ENCODE peak calls at places on chromosomes 4 and X, in five cellular contexts. E, O, F, P and N are unnamed samples.
A peak's percentile ranks its signal among the peaks of the same experiment; 100 is the strongest.

GRCh38 chr4:55012363-55013255 is 112.8 kb downstream of the KDR start:
- DNase-seq in P (no peak), E (no peak), F (no peak), O (no peak), N (no peak)

GRCh38 chrX:31201503-31201902 is 129.7 kb upstream of the FTHL17 start:
- DNase-seq in O (no peak), E (no peak), F (no peak), P (no peak), N (no peak)

GRCh38 chr4:4269856-4270255 is 20.1 kb downstream of the LYAR start:
- DNase-seq in O (no peak), F (peak; percentile 55), P (no peak), E (peak; percentile 39), N (no peak)

GRCh38 chr4:119797238-119797894 is 168.8 kb upstream of the PDE5A start:
- DNase-seq in E (no peak), P (no peak), F (no peak), O (no peak), N (no peak)

GRCh38 chr4:166301266-166301665 is 428.2 kb downstream of the TLL1 start:
- DNase-seq in P (no peak), E (no peak), O (no peak), F (peak; percentile 17), N (no peak)

GRCh38 chr4:77576351-77576750 is 29.3 kb upstream of the CXCL13 start:
- DNase-seq in O (no peak), E (no peak), F (no peak), P (no peak), N (no peak)

GRCh38 chrX:109252789-109253188 is 229.1 kb downstream of the GUCY2F start:
- DNase-seq in P (no peak), O (no peak), E (no peak), F (no peak), N (no peak)

GRCh38 chrX:71606536-71607216 is 11.6 kb downstream of the CXCR3 start:
- DNase-seq in F (no peak), P (no peak), O (no peak), E (no peak), N (no peak)

GRCh38 chrX:2272337-2272736 is 228.4 kb downstream of the DHRSX start:
- DNase-seq in O (no peak), P (peak; percentile 61), E (no peak), F (no peak), N (no peak)

GRCh38 chrX:14832151-14832550 is 40.7 kb downstream of the FANCB start:
- DNase-seq in E (peak; percentile 36), F (no peak), P (no peak), O (no peak), N (no peak)

GRCh38 chr4:8355864-8356565 is 84.5 kb downstream of the ACOX3 start:
- DNase-seq in E (peak; percentile 2), P (peak; percentile 15), F (peak; percentile 47), O (no peak), N (no peak)
- H3K9ac ChIP-seq in E (no peak overlapping the region), P (no peak overlapping the region), F (no peak overlapping the region), O (no peak overlapping the region), N (no peak overlapping the region)

GRCh38 chrX:18899796-18900380 is 84.0 kb downstream of the PHKA2 start:
- DNase-seq in P (peak; percentile 68), F (no peak), O (no peak), E (peak; percentile 25), N (no peak)
- H3K36me3 ChIP-seq in P (no peaks in the 10 kb centered on the region), F (no peaks in the 10 kb centered on the region), O (no peaks in the 10 kb centered on the region), E (peaks cover 43% of the 10 kb centered on the region), N (peaks cover 3% of the 10 kb centered on the region)

DNA sequence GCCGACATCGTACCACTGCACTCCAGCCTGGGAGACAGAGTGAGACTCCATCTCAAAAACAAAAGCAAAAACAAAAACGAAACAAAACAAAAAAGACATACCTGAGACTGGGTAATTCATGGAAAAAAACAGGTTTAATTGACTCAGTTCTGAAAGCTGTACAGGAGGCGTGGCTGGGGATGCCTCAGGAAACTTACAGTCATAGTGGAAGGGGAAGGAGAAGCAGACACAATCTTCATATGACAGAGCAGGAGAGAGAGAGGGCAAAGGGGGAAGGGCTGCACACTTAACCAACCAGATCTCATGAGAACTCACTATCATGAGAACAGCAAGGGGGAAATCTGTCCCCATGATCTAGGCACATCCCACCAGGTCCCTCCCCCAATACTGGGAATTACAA is 229.6 kb downstream of the STK32B start:
- DNase-seq in F (no peak), P (no peak), E (no peak), O (peak; percentile 4), N (no peak)
- H3K4me3 ChIP-seq in F (no peak overlapping the region), P (no peak overlapping the region), E (no peak overlapping the region), O (no peak overlapping the region), N (no peak overlapping the region)

GRCh38 chr4:38855466-38855865 is 1.2 kb downstream of the TLR6 start:
- DNase-seq in O (no peak), P (no peak), F (no peak), E (no peak), N (peak; percentile 83)
- H3K9ac ChIP-seq in O (peak overlapping the region; percentile 87), P (no peak overlapping the region), F (no peak overlapping the region), E (peak overlapping the region; percentile 84), N (peak overlapping the region; percentile 80)

DNA sequence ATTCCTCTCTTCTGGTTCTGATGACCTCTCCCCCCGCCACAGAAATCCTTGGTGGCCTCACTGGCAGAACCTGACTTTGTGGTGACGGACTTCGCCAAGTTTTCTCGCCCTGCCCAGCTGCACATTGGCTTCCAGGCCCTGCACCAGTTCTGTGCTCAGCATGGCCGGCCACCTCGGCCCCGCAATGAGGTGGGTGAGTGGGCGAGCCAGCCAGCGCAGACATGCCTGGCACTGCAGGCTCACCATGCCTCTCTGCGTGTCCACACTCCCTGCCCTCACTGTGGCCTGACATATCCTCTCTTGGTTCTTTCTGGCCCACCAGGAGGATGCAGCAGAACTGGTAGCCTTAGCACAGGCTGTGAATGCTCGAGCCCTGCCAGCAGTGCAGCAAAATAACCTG is 8.7 kb downstream of the UBA1 start:
- DNase-seq in F (no peak), E (no peak), O (no peak), P (no peak), N (no peak)
- H3K36me3 ChIP-seq in F (peaks cover 55% of the 10 kb centered on the region), E (peaks cover 76% of the 10 kb centered on the region), O (peaks cover 62% of the 10 kb centered on the region), P (peaks cover 86% of the 10 kb centered on the region), N (peaks cover 66% of the 10 kb centered on the region)

GRCh38 chr4:69731261-69731660 is 29.2 kb downstream of the SULT1B1 start:
- DNase-seq in O (no peak), P (no peak), F (no peak), E (no peak), N (no peak)
- H3K4me3 ChIP-seq in O (no peak overlapping the region), P (no peak overlapping the region), F (no peak overlapping the region), E (no peak overlapping the region), N (no peak overlapping the region)